ENCODE peak calls at places on chromosomes 3 and 15, in five cellular contexts. K is neuronal stem cell, S is mesendoderm, O is IMR-90, P is trophoblast cell. T is an unnamed sample.

GRCh38 chr3:140447991-140448390 is 229.9 kb upstream of the TRIM42 start:
- DNase-seq in O (no peak), P (no peak), K (no peak), S (no peak), T (no peak)

GRCh38 chr3:17905996-17906395 is 163.6 kb upstream of the TBC1D5 start:
- DNase-seq in P (no peak), K (no peak), S (peak; percentile 25), O (no peak), T (no peak)

GRCh38 chr3:14505001-14505802 is 34.9 kb downstream of the GRIP2 start:
- DNase-seq in S (no peak), K (no peak), O (no peak), P (no peak), T (no peak)

GRCh38 chr3:141815667-141816066 is 52.5 kb downstream of the GRK7 start:
- DNase-seq in P (no peak), K (no peak), O (no peak), S (no peak), T (no peak)

GRCh38 chr3:165128544-165128943 is 50.2 kb upstream of the SI start:
- DNase-seq in P (no peak), K (no peak), S (no peak), O (no peak), T (no peak)

GRCh38 chr3:31219131-31219843 is 313.4 kb upstream of the STT3B start:
- DNase-seq in O (peak; percentile 15), K (no peak), P (no peak), S (no peak), T (peak; percentile 41)

GRCh38 chr15:42111924-42112323 is 17.6 kb upstream of the PLA2G4D start:
- DNase-seq in K (no peak), O (no peak), P (no peak), S (no peak), T (no peak)

GRCh38 chr3:127286571-127287140 is 1.2 kb downstream of the PRR20G start:
- DNase-seq in P (no peak), S (no peak), O (peak; percentile 6), K (no peak), T (no peak)

GRCh38 chr15:38461089-38461833 is 7.3 kb downstream of the FAM98B start:
- DNase-seq in S (no peak), K (no peak), O (peak; percentile 63), P (no peak), T (peak; percentile 42)

GRCh38 chr3:63429905-63430304 is 151.8 kb downstream of the SYNPR start:
- DNase-seq in O (no peak), S (no peak), P (no peak), K (no peak), T (no peak)

GRCh38 chr3:14831916-14832430 is 13.2 kb downstream of the FGD5 start:
- DNase-seq in O (no peak), S (no peak), P (no peak), K (no peak), T (no peak)

GRCh38 chr15:48754011-48754410 is 56.9 kb downstream of the CEP152 start:
- DNase-seq in K (no peak), P (peak; percentile 23), O (no peak), S (peak; percentile 35), T (no peak)

GRCh38 chr3:52036222-52036694 is 20.1 kb downstream of the DUSP7 start:
- DNase-seq in P (no peak), S (no peak), K (no peak), O (no peak), T (no peak)

GRCh38 chr3:179149239-179149887 is 1.2 kb downstream of the PIK3CA start:
- DNase-seq in O (peak; percentile 32), S (no peak), K (peak; percentile 21), P (peak; percentile 40), T (peak; percentile 60)

GRCh38 chr3:29373016-29373690 is 92.3 kb downstream of the RBMS3 start:
- DNase-seq in K (no peak), P (no peak), S (no peak), O (peak; percentile 67), T (peak; percentile 88)

GRCh38 chr15:62288361-62289017 is 123.4 kb upstream of the C2CD4B start:
- DNase-seq in S (no peak), O (no peak), P (no peak), K (no peak), T (no peak)

GRCh38 chr3:192005989-192006388 is 545.0 kb downstream of the PYDC2 start:
- DNase-seq in S (no peak), P (no peak), K (no peak), O (no peak), T (no peak)

GRCh38 chr3:139574026-139574947 is 34.7 kb upstream of the RBP1 start:
- DNase-seq in P (no peak), K (no peak), S (no peak), O (no peak), T (no peak)

GRCh38 chr3:126181398-126181725 is 976 bp upstream of the ALDH1L1 start:
- DNase-seq in K (no peak), P (no peak), S (no peak), O (no peak), T (no peak)

GRCh38 chr3:126184465-126185000 is 4.1 kb upstream of the ALDH1L1 start:
- DNase-seq in P (no peak), K (no peak), O (no peak), S (peak; percentile 11), T (no peak)

GRCh38 chr3:126180477-126181397 is at the start of gene ALDH1L1:
- DNase-seq in O (peak; percentile 6), P (peak; percentile 39), S (peak; percentile 86), K (peak; percentile 58), T (peak; percentile 17)

DNA sequence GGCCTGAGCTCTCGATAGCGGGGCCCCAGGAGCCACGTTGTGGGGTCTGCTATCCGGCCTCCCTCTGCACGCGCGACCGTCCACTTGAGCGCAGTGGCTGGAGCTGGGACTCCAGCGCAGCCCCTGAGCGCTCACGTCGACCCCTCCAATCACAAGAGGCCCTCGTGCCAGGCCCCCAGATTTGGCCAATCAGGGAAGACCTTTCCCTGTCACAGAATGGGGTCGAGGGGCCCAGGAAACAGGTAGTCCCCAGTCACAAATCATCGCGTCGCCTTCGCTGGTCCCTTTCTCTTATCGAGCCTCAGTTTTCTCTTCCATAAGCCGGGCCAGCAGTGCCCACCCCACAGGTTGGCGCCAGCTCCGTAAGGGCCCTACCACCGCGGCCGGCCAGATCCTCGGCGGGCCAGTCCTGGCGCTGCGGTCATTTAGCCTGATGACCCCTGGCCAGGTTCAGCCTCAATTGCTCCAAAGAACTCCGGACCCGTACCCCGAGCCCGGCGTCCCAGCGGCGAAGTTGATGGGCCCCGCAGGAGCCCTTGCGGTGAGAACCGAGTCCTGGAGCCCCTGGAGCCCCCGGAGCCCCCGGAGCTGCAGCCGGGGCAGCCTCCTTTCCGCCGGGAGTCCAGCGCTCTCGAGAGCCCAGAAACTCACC is 435 bp downstream of the ALDH1L1 start:
- DNase-seq in S (peak; percentile 69), P (no peak), O (no peak), K (peak; percentile 42), T (no peak)
- H3K4me3 ChIP-seq in S (peak overlapping the region; percentile 7), P (peak overlapping the region; percentile 61), O (no peak overlapping the region), K (peak overlapping the region; percentile 75), T (peak overlapping the region; percentile 46)

DNA sequence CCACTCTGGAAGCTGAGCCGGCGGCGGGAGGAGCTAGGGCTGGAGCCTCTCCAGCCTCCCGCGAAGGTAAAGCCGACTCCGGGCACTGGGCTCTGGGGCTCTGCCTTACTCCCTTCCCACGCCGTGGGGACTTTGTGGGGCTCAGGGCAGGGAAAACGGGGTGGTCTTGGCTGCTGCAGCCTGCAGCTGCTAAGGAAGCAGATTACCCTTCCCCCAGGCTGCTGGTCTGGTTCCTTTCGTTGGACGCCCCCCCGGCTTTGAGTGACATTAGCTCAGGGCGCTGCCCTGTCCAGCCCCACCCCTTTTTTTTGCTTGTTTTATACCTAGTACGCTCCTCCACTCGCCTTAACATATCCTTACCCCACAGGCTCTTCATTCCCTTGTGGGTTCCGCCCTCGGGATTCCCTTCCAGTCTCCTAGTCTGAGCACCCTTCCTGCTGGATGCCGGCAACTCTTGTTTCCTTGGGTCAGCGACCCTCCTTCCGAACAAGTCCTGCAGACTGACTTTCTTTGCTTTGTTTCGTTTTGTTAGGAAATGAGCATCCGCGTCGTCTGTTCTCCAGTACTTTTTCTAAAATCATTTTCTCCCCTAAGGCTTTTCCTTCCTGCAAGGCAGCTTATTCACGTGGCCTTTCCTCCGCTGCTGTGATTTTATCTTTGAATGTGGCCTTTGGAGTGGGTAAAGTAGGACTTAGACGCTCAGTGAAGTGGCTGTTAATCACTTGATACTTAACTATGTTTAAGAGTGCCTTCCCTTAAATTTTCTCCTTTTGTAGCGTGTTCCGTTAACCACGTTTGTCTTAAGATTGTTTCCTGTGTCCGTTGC is 606 bp downstream of the DNAJC13 start:
- DNase-seq in S (peak; percentile 69), O (peak; percentile 58), P (peak; percentile 31), K (no peak), T (peak; percentile 80)
- H3K4ac ChIP-seq in S (peak overlapping the region; percentile 97), O (peak overlapping the region; percentile 92), P (peak overlapping the region; percentile 71), K (no peak overlapping the region), T (peak overlapping the region; percentile 99)

GRCh38 chr15:75590239-75590638 is 11.1 kb upstream of the PTPN9 start:
- DNase-seq in K (no peak), O (no peak), S (no peak), P (no peak), T (no peak)

GRCh38 chr15:75594276-75594675 is 15.2 kb upstream of the PTPN9 start:
- DNase-seq in O (no peak), K (no peak), S (no peak), P (no peak), T (no peak)

GRCh38 chr15:75596703-75597345 is 17.7 kb upstream of the PTPN9 start:
- DNase-seq in O (no peak), P (no peak), S (no peak), K (no peak), T (no peak)

GRCh38 chr15:75589071-75589470 is 10.0 kb upstream of the PTPN9 start:
- DNase-seq in O (no peak), S (no peak), P (no peak), K (no peak), T (no peak)

DNA sequence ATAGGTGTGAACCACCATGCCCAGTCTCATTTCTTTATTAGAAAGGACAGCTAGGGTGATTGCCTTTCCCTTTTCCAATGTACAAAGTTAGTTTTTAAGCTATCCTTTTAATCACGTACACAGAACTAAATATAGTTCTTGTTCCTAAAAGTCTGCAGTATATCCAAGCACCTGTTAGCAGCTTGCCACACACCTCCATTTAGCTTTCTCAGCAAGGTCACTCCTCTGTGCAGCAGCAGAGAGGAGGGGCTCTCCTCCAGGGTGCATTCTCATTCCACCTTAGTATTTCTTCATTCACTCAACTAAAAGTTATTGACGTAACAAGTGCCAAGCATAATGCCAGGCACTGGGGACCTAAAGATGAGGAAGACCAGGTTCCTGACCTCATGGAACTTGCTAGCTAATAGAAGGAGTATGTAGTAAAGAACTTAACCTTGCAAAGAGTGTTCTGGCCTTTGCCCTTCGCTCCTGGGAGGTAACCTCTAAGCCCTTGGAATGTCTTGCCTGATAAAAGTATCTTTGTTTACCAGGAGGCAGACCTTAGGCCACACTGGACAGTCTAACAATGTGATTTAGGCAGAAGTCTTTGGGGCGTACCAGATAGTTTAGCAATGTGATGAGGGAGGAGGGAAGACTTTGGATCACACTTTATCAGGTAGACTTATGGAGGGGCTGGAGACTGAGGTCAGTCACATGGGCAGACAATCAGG is 12.7 kb upstream of the PTPN9 start:
- DNase-seq in K (no peak), P (no peak), S (no peak), O (no peak), T (no peak)
- H3K4me3 ChIP-seq in K (no peak overlapping the region), P (no peak overlapping the region), S (no peak overlapping the region), O (no peak overlapping the region), T (no peak overlapping the region)

DNA sequence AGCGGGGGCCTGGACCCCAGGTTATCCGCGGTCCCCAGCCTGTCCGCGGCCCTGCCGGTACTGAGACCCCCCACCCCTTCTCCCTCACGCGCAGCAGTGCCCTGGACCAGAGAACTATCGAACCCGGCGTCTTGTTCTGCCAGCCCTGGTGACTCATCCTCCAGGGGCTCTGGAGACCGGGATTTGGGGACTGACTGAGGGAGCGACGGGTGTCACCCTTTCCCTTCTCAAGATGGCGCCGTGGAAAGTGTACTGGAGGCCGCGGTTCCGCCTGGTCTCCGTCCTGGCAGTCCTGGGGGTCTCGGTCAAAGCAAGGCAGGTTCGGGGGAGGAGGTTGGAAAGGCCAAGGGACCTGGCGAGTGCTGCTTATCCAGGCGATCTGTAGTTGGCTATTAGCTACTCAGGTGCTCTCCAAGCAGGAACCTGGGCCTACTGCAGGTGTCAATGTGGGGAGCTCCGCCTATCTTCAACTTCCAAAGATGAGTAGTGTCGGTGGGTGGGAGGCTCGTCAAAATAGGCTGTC is 713 bp downstream of the RAB5A start:
- DNase-seq in S (peak; percentile 78), O (peak; percentile 41), P (peak; percentile 56), K (peak; percentile 32), T (peak; percentile 67)
- H3K4ac ChIP-seq in S (no peak overlapping the region), O (peak overlapping the region; percentile 87), P (peak overlapping the region; percentile 88), K (peak overlapping the region; percentile 87), T (peak overlapping the region; percentile 99)